ENCODE peak calls at places on chromosomes 13 and 19, in seven cellular contexts. H, D, Z, M, X, I and W are unnamed samples.

GRCh38 chr19:11480927-11481776 is at the start of gene ELAVL3:
- DNase-seq in H (no peak), D (no peak), Z (no peak), M (no peak), X (no peak), I (no peak), W (no peak)

GRCh38 chr19:33497778-33498175 is 23.8 kb downstream of the PEPD start:
- DNase-seq in H (no peak), D (no peak), Z (no peak), M (no peak), X (no peak), I (no peak), W (no peak)

GRCh38 chr19:14715841-14716240 is 26.0 kb downstream of the ZNF333 start:
- DNase-seq in H (no peak), D (no peak), Z (no peak), M (no peak), X (no peak), I (no peak), W (no peak)

GRCh38 chr13:30107536-30108136 is 199.7 kb downstream of the KATNAL1 start:
- DNase-seq in H (peak; percentile 81), D (no peak), Z (peak; percentile 82), M (no peak), X (peak; percentile 37), I (no peak), W (no peak)

GRCh38 chr13:36069881-36070366 is 61.3 kb downstream of the DCLK1 start:
- DNase-seq in H (no peak), D (no peak), Z (no peak), M (no peak), X (no peak), I (no peak), W (no peak)

GRCh38 chr13:66036024-66036614 is 1194.0 kb downstream of the PCDH9 start:
- DNase-seq in H (no peak), D (no peak), Z (peak; percentile 57), M (no peak), X (no peak), I (no peak), W (no peak)

GRCh38 chr19:15287496-15287895 is 44.8 kb downstream of the BRD4 start:
- DNase-seq in H (no peak), D (no peak), Z (no peak), M (no peak), X (no peak), I (no peak), W (no peak)

GRCh38 chr19:40223135-40223822 is 3.2 kb downstream of the CCNP start:
- DNase-seq in H (no peak), D (no peak), Z (peak; percentile 54), M (no peak), X (peak; percentile 30), I (no peak), W (no peak)

GRCh38 chr13:113856716-113857065 is 7.2 kb downstream of the GAS6 start:
- DNase-seq in H (peak; percentile 81), D (peak; percentile 57), Z (no peak), M (no peak), X (peak; percentile 57), I (no peak), W (no peak)

GRCh38 chr13:38265135-38265497 is 84.5 kb upstream of the UFM1 start:
- DNase-seq in H (no peak), D (no peak), Z (no peak), M (no peak), X (no peak), I (no peak), W (no peak)

GRCh38 chr13:25335856-25336255 is 34.4 kb downstream of the NUP58 start:
- DNase-seq in H (no peak), D (no peak), Z (no peak), M (no peak), X (no peak), I (no peak), W (no peak)

GRCh38 chr13:73835138-73835721 is 299.0 kb downstream of the KLF12 start:
- DNase-seq in H (peak; percentile 63), D (no peak), Z (peak; percentile 55), M (peak; percentile 36), X (no peak), I (no peak), W (no peak)

GRCh38 chr13:109243311-109243951 is 543.0 kb downstream of the IRS2 start:
- DNase-seq in H (peak; percentile 95), D (peak; percentile 75), Z (peak; percentile 76), M (peak; percentile 21), X (no peak), I (peak; percentile 80), W (no peak)

GRCh38 chr13:113907637-113908617 is 44.1 kb upstream of the GAS6 start:
- DNase-seq in H (peak; percentile 83), D (no peak), Z (peak; percentile 25), M (no peak), X (peak; percentile 25), I (peak; percentile 35), W (peak; percentile 55)

GRCh38 chr19:34096020-34096915 is 76.0 kb upstream of the LSM14A start:
- DNase-seq in H (peak; percentile 61), D (no peak), Z (peak; percentile 61), M (peak; percentile 46), X (no peak), I (peak; percentile 21), W (no peak)

GRCh38 chr13:48500652-48501197 is 32.2 kb downstream of the RCBTB2 start:
- DNase-seq in H (peak; percentile 88), D (no peak), Z (peak; percentile 95), M (no peak), X (no peak), I (peak; percentile 37), W (no peak)

GRCh38 chr13:37342205-37342604 is 236.7 kb upstream of the CSNK1A1L start:
- DNase-seq in H (no peak), D (no peak), Z (no peak), M (no peak), X (no peak), I (no peak), W (no peak)

GRCh38 chr13:30725331-30726085 is 9.8 kb upstream of the ALOX5AP start:
- DNase-seq in H (no peak), D (no peak), Z (no peak), M (no peak), X (no peak), I (no peak), W (peak; percentile 24)

GRCh38 chr13:78298657-78299056 is 304.7 kb downstream of the POU4F1 start:
- DNase-seq in H (peak; percentile 26), D (no peak), Z (peak; percentile 42), M (no peak), X (no peak), I (peak; percentile 7), W (no peak)

GRCh38 chr13:112711528-112712265 is 21.9 kb downstream of the ATP11A start:
- DNase-seq in H (peak; percentile 99), D (peak; percentile 85), Z (peak; percentile 97), M (peak; percentile 52), X (peak; percentile 74), I (peak; percentile 95), W (peak; percentile 85)

GRCh38 chr19:1846517-1847205 is 1.6 kb downstream of the REXO1 start:
- DNase-seq in H (no peak), D (no peak), Z (no peak), M (no peak), X (no peak), I (no peak), W (no peak)

GRCh38 chr13:35770756-35771291 is 294.3 kb upstream of the MAB21L1 start:
- DNase-seq in H (peak; percentile 49), D (no peak), Z (no peak), M (no peak), X (no peak), I (no peak), W (no peak)

GRCh38 chr19:53091855-53092254 is 11.4 kb downstream of the ZNF160 start:
- DNase-seq in H (no peak), D (no peak), Z (no peak), M (no peak), X (no peak), I (no peak), W (no peak)

GRCh38 chr13:32073180-32073864 is 41.7 kb downstream of the FRY start:
- DNase-seq in H (no peak), D (no peak), Z (no peak), M (no peak), X (no peak), I (no peak), W (no peak)

GRCh38 chr13:95723428-95723827 is 46.5 kb downstream of the DNAJC3 start:
- DNase-seq in H (no peak), D (no peak), Z (no peak), M (no peak), X (no peak), I (no peak), W (no peak)